ENCODE peak calls at places on chromosomes 6 and 20, in eight cellular contexts. K is NB4, T is right lobe of liver, V is body of pancreas, H is ovary, A is adrenal gland, E is gastrocnemius medialis, G is stomach. S is an unnamed sample.

GRCh38 chr6:43979525-43979924 is 147.7 kb downstream of the MRPL14 start:
- DNase-seq in H (no peak), E (no peak), V (no peak), K (no peak), A (no peak), G (no peak), T (no peak), S (peak)

GRCh38 chr6:107736713-107737396 is 87.3 kb downstream of the SCML4 start:
- DNase-seq in E (no peak), T (no peak), A (no peak), K (no peak), G (no peak), V (no peak), H (no peak), S (no peak)

GRCh38 chr6:160421854-160422253 is 73.7 kb downstream of the SLC22A3 start:
- DNase-seq in K (no peak), T (no peak), V (peak), A (peak), H (peak), E (no peak), G (no peak), S (no peak)

GRCh38 chr20:10492065-10492464 is 57.0 kb downstream of the SLX4IP start:
- DNase-seq in G (no peak), A (no peak), E (no peak), K (peak), T (no peak), V (peak), H (no peak), S (no peak)

GRCh38 chr6:33296797-33297405 is 1.8 kb downstream of the RGL2 start:
- DNase-seq in K (no peak), T (no peak), V (no peak), E (no peak), A (no peak), H (no peak), G (no peak), S (no peak)

GRCh38 chr6:132188865-132189264 is 212.4 kb downstream of the MOXD1 start:
- DNase-seq in E (no peak), K (peak), G (no peak), V (no peak), A (no peak), H (no peak), T (no peak), S (no peak)

GRCh38 chr6:149941583-149942460 is at the start of gene ULBP2:
- DNase-seq in A (peak), K (peak), G (peak), V (peak), T (peak), H (peak), E (peak), S (peak)

GRCh38 chr6:134060491-134061106 is 8.2 kb upstream of the SLC2A12 start:
- DNase-seq in G (no peak), E (no peak), T (no peak), V (no peak), K (no peak), H (no peak), A (no peak), S (no peak)

GRCh38 chr6:71602385-71602949 is 283.9 kb upstream of the RIMS1 start:
- DNase-seq in K (no peak), H (no peak), T (no peak), V (no peak), A (no peak), G (no peak), E (no peak), S (no peak)

GRCh38 chr6:137848672-137849071 is 18.4 kb upstream of the TNFAIP3 start:
- DNase-seq in E (no peak), H (no peak), A (no peak), K (no peak), V (no peak), G (no peak), T (no peak), S (no peak)

GRCh38 chr6:1316482-1317220 is 4.8 kb downstream of the FOXQ1 start:
- DNase-seq in V (peak), K (peak), T (no peak), A (no peak), G (peak), E (no peak), H (no peak), S (no peak)

GRCh38 chr6:101085327-101085726 is 204.2 kb upstream of the ASCC3 start:
- DNase-seq in H (no peak), V (no peak), G (no peak), E (no peak), A (no peak), T (no peak), K (no peak), S (no peak)

GRCh38 chr20:51480507-51481270 is 61.8 kb downstream of the NFATC2 start:
- DNase-seq in A (no peak), H (no peak), K (no peak), G (no peak), V (no peak), T (no peak), E (no peak), S (no peak)

GRCh38 chr6:98828210-98828798 is 6.1 kb upstream of the POU3F2 start:
- DNase-seq in V (no peak), G (no peak), A (no peak), H (no peak), K (no peak), E (no peak), T (no peak), S (no peak)

GRCh38 chr6:52497652-52498408 is 77.7 kb downstream of the EFHC1 start:
- DNase-seq in T (no peak), H (no peak), V (no peak), A (no peak), G (no peak), K (peak), E (no peak), S (no peak)
- TF ChIP-seq POLR2A in T (no peak), H (no peak), V (no peak), A (no peak), G (no peak), K (no peak), E (no peak), S (no peak)

DNA sequence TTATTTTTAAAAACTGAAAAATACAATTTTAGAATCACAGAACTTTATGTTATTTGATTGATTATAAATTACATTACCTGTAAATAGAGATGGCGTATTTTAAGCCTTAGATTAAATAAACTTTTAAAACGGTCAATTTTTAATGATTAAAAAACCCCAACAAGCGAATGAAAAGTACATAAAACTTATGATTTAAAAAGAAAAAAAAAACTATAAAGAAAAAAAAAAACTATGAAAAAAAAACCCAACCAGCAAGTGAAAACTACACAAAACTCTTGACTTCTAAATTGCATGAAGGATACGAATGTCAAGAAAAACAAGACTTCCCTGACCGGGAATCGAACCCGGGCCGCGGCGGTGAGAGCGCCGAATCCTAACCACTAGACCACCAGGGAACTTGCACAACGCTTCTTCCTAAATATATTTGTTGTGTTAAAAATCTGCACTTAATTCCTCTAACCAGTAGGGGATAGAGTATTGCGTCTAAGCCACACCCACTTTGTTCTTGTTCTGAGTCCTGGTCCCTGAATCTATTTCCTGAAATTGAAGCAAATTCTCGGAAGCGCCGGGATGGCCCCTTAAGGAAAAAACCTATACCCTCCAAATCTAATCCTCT is 10.7 kb upstream of the NCOA7 start:
- DNase-seq in H (peak), A (peak), K (peak), T (peak), E (peak), G (peak), V (peak), S (peak)
- TF ChIP-seq POLR2A in H (peak), A (peak), K (no peak), T (no peak), E (no peak), G (no peak), V (no peak), S (no peak)

GRCh38 chr20:46363874-46364669 is 42.3 kb downstream of the ELMO2 start:
- DNase-seq in E (peak), V (peak), H (peak), T (peak), G (peak), A (peak), K (peak), S (peak)
- TF ChIP-seq POLR2A in E (peak), V (peak), H (peak), T (peak), G (no peak), A (peak), K (peak), S (peak)

GRCh38 chr20:62120990-62121775 is 1.1 kb upstream of the LSM14B start:
- DNase-seq in V (peak), T (no peak), H (no peak), G (no peak), E (peak), A (no peak), K (no peak), S (peak)
- TF ChIP-seq POLR2A in V (peak), T (peak), H (no peak), G (no peak), E (peak), A (peak), K (peak), S (no peak)

S was measured in erythroblast.